ENCODE peak calls at places on chromosomes 13 and 19, in four cellular contexts. M is astrocyte of the spinal cord, V is AG09309, Z is right lobe of liver. J is an unnamed sample.
A peak's percentile ranks its signal among the peaks of the same experiment; 100 is the strongest.

GRCh38 chr13:104006625-104007061 is 940.4 kb upstream of the SLC10A2 start:
- DNase-seq in Z (no peak), M (peak; percentile 48), V (no peak), J (peak; percentile 31)

GRCh38 chr13:40251343-40252032 is 415.0 kb downstream of the FOXO1 start:
- DNase-seq in Z (no peak), M (no peak), V (no peak), J (peak; percentile 59)

GRCh38 chr13:110815471-110816204 is 99.2 kb downstream of the ANKRD10 start:
- DNase-seq in M (peak; percentile 8), Z (no peak), V (no peak), J (no peak)

GRCh38 chr19:49512970-49513745 is 697 bp downstream of the FCGRT start:
- DNase-seq in Z (peak; percentile 71), M (no peak), V (no peak), J (peak; percentile 63)

GRCh38 chr13:47148543-47148942 is 251.7 kb upstream of the HTR2A start:
- DNase-seq in M (peak; percentile 11), V (no peak), Z (no peak), J (no peak)

GRCh38 chr13:35471466-35472307 is 4.8 kb downstream of the MAB21L1 start:
- DNase-seq in V (no peak), Z (no peak), M (peak; percentile 1), J (peak; percentile 78)

GRCh38 chr13:62431852-62432251 is 1016.2 kb upstream of the PCDH20 start:
- DNase-seq in V (no peak), Z (no peak), M (no peak), J (no peak)

GRCh38 chr13:33686772-33687480 is 131.0 kb upstream of the RFC3 start:
- DNase-seq in V (no peak), Z (no peak), M (no peak), J (no peak)

GRCh38 chr13:37475151-37475550 is 123.4 kb downstream of the POSTN start:
- DNase-seq in V (no peak), M (no peak), Z (no peak), J (no peak)

GRCh38 chr13:106348032-106348431 is 187.4 kb downstream of the EFNB2 start:
- DNase-seq in Z (no peak), M (peak; percentile 74), V (no peak), J (peak; percentile 9)

GRCh38 chr19:5131031-5131865 is 162.3 kb downstream of the KDM4B start:
- DNase-seq in V (no peak), M (no peak), Z (no peak), J (no peak)

GRCh38 chr13:46496086-46496485 is 56.9 kb upstream of the LRCH1 start:
- DNase-seq in Z (no peak), V (no peak), M (no peak), J (peak; percentile 40)

GRCh38 chr13:28822801-28823200 is 2.7 kb downstream of the MTUS2 start:
- DNase-seq in Z (no peak), M (no peak), V (no peak), J (no peak)

GRCh38 chr19:289651-290538 is 1.3 kb downstream of the PLPP2 start:
- DNase-seq in Z (peak; percentile 28), V (no peak), M (peak; percentile 65), J (peak; percentile 68)

GRCh38 chr13:114002771-114003321 is 29.0 kb upstream of the C13orf46 start:
- DNase-seq in Z (peak; percentile 14), V (no peak), M (no peak), J (no peak)

GRCh38 chr13:75908137-75908536 is 272.0 kb downstream of the LMO7 start:
- DNase-seq in Z (no peak), M (no peak), V (no peak), J (peak; percentile 75)

GRCh38 chr13:110450016-110450900 is 111.3 kb downstream of the RAB20 start:
- DNase-seq in M (no peak), Z (no peak), V (no peak), J (no peak)

GRCh38 chr19:40225440-40226305 is 816 bp downstream of the CCNP start:
- DNase-seq in V (no peak), Z (no peak), M (peak; percentile 49), J (peak; percentile 66)

GRCh38 chr19:5131866-5132561 is 163.1 kb downstream of the KDM4B start:
- DNase-seq in Z (no peak), M (no peak), V (no peak), J (no peak)

GRCh38 chr13:102132896-102133295 is 269.0 kb downstream of the FGF14 start:
- DNase-seq in Z (no peak), V (no peak), M (no peak), J (no peak)

GRCh38 chr13:105410602-105411001 is 1124.9 kb downstream of the EFNB2 start:
- DNase-seq in V (peak; percentile 8), M (no peak), Z (peak; percentile 71), J (peak; percentile 45)

GRCh38 chr13:46031581-46032263 is 20.8 kb downstream of the ZC3H13 start:
- DNase-seq in V (no peak), M (no peak), Z (no peak), J (no peak)

GRCh38 chr13:59673301-59673700 is 490.4 kb downstream of the DIAPH3 start:
- DNase-seq in V (no peak), Z (no peak), M (peak; percentile 25), J (no peak)

GRCh38 chr13:99191336-99191899 is 9.2 kb upstream of the UBAC2 start:
- DNase-seq in M (no peak), Z (no peak), V (no peak), J (no peak)

GRCh38 chr19:1654178-1654792 is 1.9 kb upstream of the TCF3 start:
- DNase-seq in M (no peak), V (no peak), Z (no peak), J (no peak)

GRCh38 chr13:48504606-48505369 is 28.1 kb downstream of the RCBTB2 start:
- DNase-seq in Z (no peak), M (no peak), V (no peak), J (no peak)

GRCh38 chr13:94209110-94209509 is 270.4 kb downstream of the DCT start:
- DNase-seq in V (no peak), Z (no peak), M (peak; percentile 34), J (peak; percentile 37)

GRCh38 chr13:37395544-37395943 is 203.0 kb downstream of the POSTN start:
- DNase-seq in Z (no peak), V (no peak), M (no peak), J (no peak)

GRCh38 chr13:99941086-99941485 is 30.5 kb downstream of the ZIC5 start:
- DNase-seq in V (no peak), M (no peak), Z (peak; percentile 84), J (no peak)

GRCh38 chr19:18519962-18520847 is 1.7 kb downstream of the ELL start:
- DNase-seq in M (peak; percentile 75), Z (peak; percentile 80), V (no peak), J (peak; percentile 87)

GRCh38 chr19:50679177-50680125 is 30.2 kb downstream of the C19orf81 start:
- DNase-seq in Z (peak; percentile 74), M (peak; percentile 33), V (peak; percentile 11), J (peak; percentile 82)

GRCh38 chr13:99214232-99214631 is 13.6 kb downstream of the UBAC2 start:
- DNase-seq in M (no peak), Z (no peak), V (no peak), J (no peak)

DNA sequence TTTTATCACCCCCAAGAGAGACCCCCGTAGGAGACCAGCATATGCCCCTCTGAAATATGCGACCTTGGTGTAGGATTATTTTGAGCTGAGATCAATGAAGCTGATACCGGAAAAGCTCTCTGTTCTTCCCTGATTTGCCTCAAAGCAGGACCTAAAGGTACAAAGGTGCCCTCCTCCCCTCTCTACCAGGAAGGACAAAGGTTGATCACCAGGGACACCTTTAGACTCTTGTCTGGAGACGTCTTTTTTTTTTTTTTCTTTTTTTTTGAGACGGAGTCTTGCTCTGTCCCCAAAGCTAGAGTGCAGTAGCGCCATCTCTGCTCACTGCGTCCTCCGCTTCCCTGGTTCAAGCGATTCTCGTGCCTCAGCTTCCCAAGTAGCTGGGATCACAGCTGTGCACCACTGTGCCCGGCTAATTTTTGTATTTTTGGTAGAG is 792 bp upstream of the PEX11G start:
- DNase-seq in Z (no peak), V (no peak), M (no peak), J (no peak)
- TF ChIP-seq CTCF in Z (no peak), V (no peak), M (no peak), J (no peak)

GRCh38 chr19:38514812-38515633 is 81.5 kb downstream of the RYR1 start:
- DNase-seq in V (no peak), Z (peak; percentile 66), M (peak; percentile 49), J (peak; percentile 78)
- H3K4me3 ChIP-seq in V (no peak overlapping the region), Z (no peak overlapping the region), M (no peak overlapping the region), J (no peak overlapping the region)

GRCh38 chr19:54172764-54173699 is at the start of gene TMC4:
- DNase-seq in V (no peak), M (no peak), Z (no peak), J (no peak)
- TF ChIP-seq CTCF in V (no peak), M (no peak), Z (peak; percentile 13), J (no peak)

GRCh38 chr19:3024509-3024869 is 4.6 kb downstream of the TLE2 start:
- DNase-seq in Z (no peak), M (no peak), V (no peak), J (no peak)
- H3K4me3 ChIP-seq in Z (no peak overlapping the region), M (no peak overlapping the region), V (no peak overlapping the region), J (no peak overlapping the region)

GRCh38 chr19:35053667-35054293 is 12.3 kb downstream of the HPN start:
- DNase-seq in V (no peak), M (no peak), Z (no peak), J (no peak)
- TF ChIP-seq CTCF in V (no peak), M (no peak), Z (no peak), J (no peak)

GRCh38 chr19:58397533-58398037 is 2.1 kb downstream of the RNF225 start:
- DNase-seq in V (no peak), M (no peak), Z (no peak), J (no peak)

GRCh38 chr19:58395220-58395978 is at the start of gene RNF225:
- DNase-seq in Z (no peak), M (no peak), V (no peak), J (no peak)

GRCh38 chr19:58394821-58395219 is 636 bp upstream of the RNF225 start:
- DNase-seq in M (no peak), Z (no peak), V (no peak), J (no peak)

GRCh38 chr19:58396691-58397532 is 1.5 kb downstream of the RNF225 start:
- DNase-seq in V (no peak), Z (no peak), M (no peak), J (no peak)

GRCh38 chr19:58395979-58396627 is 647 bp downstream of the RNF225 start:
- DNase-seq in V (no peak), Z (no peak), M (no peak), J (peak; percentile 59)
- H3K4me3 ChIP-seq in V (no peak overlapping the region), Z (no peak overlapping the region), M (no peak overlapping the region), J (no peak overlapping the region)

GRCh38 chr19:3575260-3575741 is 2.6 kb downstream of the HMG20B start:
- DNase-seq in Z (no peak), M (peak; percentile 41), V (no peak), J (no peak)
- TF ChIP-seq CTCF in Z (no peak), M (peak; percentile 49), V (peak; percentile 39), J (peak; percentile 16)

DNA sequence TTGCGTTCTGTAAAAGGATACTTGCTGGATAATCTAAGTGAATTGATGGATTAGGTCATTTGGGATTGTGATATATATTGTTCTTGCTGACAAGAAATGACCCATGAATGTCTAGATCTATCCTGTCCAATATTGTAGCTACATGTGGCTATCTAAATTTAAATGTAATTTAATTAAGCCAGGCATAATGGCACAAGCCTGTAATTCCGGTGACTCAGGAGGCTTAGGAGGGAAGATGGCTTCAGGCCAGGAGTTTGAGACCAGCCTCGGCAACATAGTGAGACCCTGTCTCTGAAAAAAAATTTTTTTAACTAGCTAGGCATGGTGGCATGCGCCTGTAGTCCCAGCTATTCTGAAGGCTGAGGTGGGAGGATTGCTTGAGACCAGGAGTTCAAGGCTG is 39.3 kb upstream of the AKAP11 start:
- DNase-seq in M (no peak), V (no peak), Z (no peak), J (no peak)
- H3K4me3 ChIP-seq in M (no peak overlapping the region), V (no peak overlapping the region), Z (no peak overlapping the region), J (no peak overlapping the region)

J was measured in foreskin fibroblast.